ENCODE peak calls at places on chromosomes 16 and 17, in six cellular contexts. Y, V, K, H, W and J are unnamed samples.

GRCh38 chr17:82094931-82095776 is 2.9 kb downstream of the FASN start:
- DNase-seq in Y (no peak), V (no peak), K (no peak), H (no peak), W (no peak), J (no peak)

GRCh38 chr17:16439867-16440351 is 24.5 kb downstream of the TRPV2 start:
- DNase-seq in Y (no peak), V (no peak), K (no peak), H (peak), W (no peak), J (no peak)

GRCh38 chr17:78112508-78113471 is 15.8 kb downstream of the TMC6 start:
- DNase-seq in Y (peak), V (peak), K (peak), H (peak), W (peak), J (no peak)

GRCh38 chr16:51431517-51432241 is 280.6 kb upstream of the SALL1 start:
- DNase-seq in Y (peak), V (no peak), K (no peak), H (no peak), W (no peak), J (no peak)

GRCh38 chr17:49779730-49780220 is 8.7 kb upstream of the KAT7 start:
- DNase-seq in Y (peak), V (no peak), K (peak), H (peak), W (peak), J (no peak)

GRCh38 chr17:7308625-7309433 is 1.4 kb downstream of the EIF5A start:
- DNase-seq in Y (peak), V (peak), K (peak), H (peak), W (peak), J (peak)

GRCh38 chr17:50642722-50643656 is 8.3 kb downstream of the ABCC3 start:
- DNase-seq in Y (no peak), V (no peak), K (no peak), H (no peak), W (peak), J (no peak)

GRCh38 chr17:12395733-12396354 is 269.8 kb upstream of the MYOCD start:
- DNase-seq in Y (peak), V (peak), K (peak), H (peak), W (peak), J (no peak)

GRCh38 chr17:48429638-48430586 is at the start of gene SKAP1:
- DNase-seq in Y (peak), V (peak), K (no peak), H (no peak), W (no peak), J (no peak)

GRCh38 chr16:89893642-89894548 is 20.5 kb downstream of the TCF25 start:
- DNase-seq in Y (no peak), V (no peak), K (no peak), H (no peak), W (no peak), J (no peak)

GRCh38 chr16:72673118-72673517 is 374.8 kb downstream of the ZFHX3 start:
- DNase-seq in Y (no peak), V (no peak), K (no peak), H (no peak), W (no peak), J (no peak)

GRCh38 chr17:75819723-75820410 is 24.3 kb downstream of the UNC13D start:
- DNase-seq in Y (peak), V (no peak), K (no peak), H (no peak), W (no peak), J (no peak)

GRCh38 chr17:44826123-44826790 is 3.8 kb downstream of the GJC1 start:
- DNase-seq in Y (no peak), V (no peak), K (no peak), H (no peak), W (no peak), J (no peak)

GRCh38 chr17:27430882-27431491 is 25.3 kb upstream of the KSR1 start:
- DNase-seq in Y (peak), V (peak), K (peak), H (peak), W (peak), J (no peak)

GRCh38 chr16:46894011-46894672 is 10.0 kb downstream of the GPT2 start:
- DNase-seq in Y (no peak), V (no peak), K (no peak), H (no peak), W (no peak), J (no peak)

GRCh38 chr17:5619088-5619740 is 34.9 kb upstream of the NLRP1 start:
- DNase-seq in Y (no peak), V (no peak), K (peak), H (no peak), W (no peak), J (peak)

GRCh38 chr16:11526921-11527320 is 59.8 kb downstream of the LITAF start:
- DNase-seq in Y (peak), V (peak), K (no peak), H (no peak), W (no peak), J (no peak)

GRCh38 chr16:54055864-54056263 is 230.7 kb downstream of the IRX3 start:
- DNase-seq in Y (no peak), V (no peak), K (no peak), H (no peak), W (peak), J (no peak)

GRCh38 chr17:48253976-48254375 is 146.4 kb downstream of the SNX11 start:
- DNase-seq in Y (no peak), V (no peak), K (no peak), H (no peak), W (no peak), J (no peak)

GRCh38 chr16:1287982-1288670 is 21.3 kb upstream of the UBE2I start:
- DNase-seq in Y (no peak), V (no peak), K (no peak), H (no peak), W (no peak), J (no peak)

GRCh38 chr16:19130852-19131808 is 17.4 kb downstream of the ITPRIPL2 start:
- DNase-seq in Y (no peak), V (no peak), K (peak), H (peak), W (no peak), J (no peak)

GRCh38 chr16:30523768-30524574 is 2.4 kb downstream of the ZNF768 start:
- DNase-seq in Y (no peak), V (no peak), K (peak), H (peak), W (no peak), J (no peak)

GRCh38 chr17:61247438-61247837 is 152.2 kb upstream of the TBX2 start:
- DNase-seq in Y (no peak), V (no peak), K (no peak), H (no peak), W (no peak), J (no peak)

GRCh38 chr16:1639840-1640239 is 27.7 kb downstream of the CRAMP1 start:
- DNase-seq in Y (no peak), V (no peak), K (no peak), H (no peak), W (no peak), J (no peak)

GRCh38 chr17:39600469-39601009 is 7.2 kb downstream of the NEUROD2 start:
- DNase-seq in Y (peak), V (peak), K (no peak), H (no peak), W (no peak), J (no peak)

GRCh38 chr17:39270923-39271322 is 45.2 kb upstream of the STAC2 start:
- DNase-seq in Y (no peak), V (no peak), K (peak), H (peak), W (no peak), J (no peak)

GRCh38 chr16:3036726-3037315 is at the start of gene BICDL2:
- DNase-seq in Y (no peak), V (peak), K (no peak), H (no peak), W (no peak), J (no peak)
- TF ChIP-seq GABPA in Y (no peak), V (no peak), K (no peak), H (no peak), W (no peak), J (no peak)

GRCh38 chr17:42135664-42136653 is 13.4 kb downstream of the HSPB9 start:
- DNase-seq in Y (no peak), V (no peak), K (peak), H (peak), W (peak), J (no peak)
- TF ChIP-seq GABPA in Y (no peak), V (no peak), K (peak), H (peak), W (peak), J (no peak)

DNA sequence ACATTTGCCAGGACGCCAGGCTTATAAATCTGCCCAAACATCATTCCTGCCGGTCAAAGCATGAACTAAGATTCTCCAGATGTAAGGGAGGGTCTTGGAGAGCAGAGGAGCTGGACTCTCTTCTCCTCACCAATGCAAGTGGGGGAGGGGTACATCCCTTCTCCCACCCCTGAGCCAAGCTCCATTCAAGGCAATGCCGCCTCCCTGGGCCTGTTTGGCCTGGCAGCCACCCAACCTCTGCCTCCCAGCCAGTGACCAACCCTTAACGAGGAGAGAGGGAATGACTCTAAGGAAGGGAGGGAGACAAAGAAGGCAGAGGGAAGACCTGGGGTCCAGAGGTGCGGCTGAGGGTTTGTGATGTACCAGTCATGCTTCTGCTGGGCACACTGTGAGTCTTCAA is 13.8 kb downstream of the C17orf50 start:
- DNase-seq in Y (peak), V (no peak), K (no peak), H (no peak), W (no peak), J (no peak)
- TF ChIP-seq GABPA in Y (no peak), V (no peak), K (no peak), H (no peak), W (no peak), J (no peak)

DNA sequence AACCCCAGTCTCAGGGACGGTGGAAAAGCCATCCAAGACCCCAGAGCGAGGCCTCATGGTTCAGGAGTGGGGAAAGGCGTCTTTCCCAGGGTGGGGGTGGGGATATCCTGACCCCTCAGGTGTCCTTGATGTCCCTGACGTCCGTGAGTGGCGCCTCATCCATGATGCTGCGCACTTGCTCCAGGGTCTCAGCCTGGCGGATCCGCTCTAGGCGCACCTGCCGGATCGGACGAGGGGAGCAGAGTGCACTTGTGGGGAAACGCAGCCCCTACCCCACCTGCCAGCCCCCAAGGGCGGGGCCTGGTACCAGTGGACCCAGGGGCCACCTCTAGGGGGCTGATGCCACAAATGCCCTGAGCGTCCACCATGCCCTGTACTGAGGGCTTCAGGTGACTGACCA is 20.2 kb downstream of the RABEP2 start:
- DNase-seq in Y (no peak), V (no peak), K (no peak), H (no peak), W (no peak), J (no peak)
- TF ChIP-seq GABPA in Y (no peak), V (no peak), K (no peak), H (no peak), W (no peak), J (no peak)

GRCh38 chr17:72714357-72714966 is 378.0 kb downstream of the SLC39A11 start:
- DNase-seq in Y (no peak), V (no peak), K (no peak), H (peak), W (no peak), J (no peak)

GRCh38 chr17:72713701-72714100 is 378.8 kb downstream of the SLC39A11 start:
- DNase-seq in Y (no peak), V (no peak), K (no peak), H (no peak), W (no peak), J (no peak)

GRCh38 chr17:72717276-72717675 is 375.2 kb downstream of the SLC39A11 start:
- DNase-seq in Y (no peak), V (no peak), K (no peak), H (no peak), W (no peak), J (no peak)

GRCh38 chr17:72717676-72718075 is 374.8 kb downstream of the SLC39A11 start:
- DNase-seq in Y (no peak), V (no peak), K (no peak), H (no peak), W (no peak), J (no peak)

DNA sequence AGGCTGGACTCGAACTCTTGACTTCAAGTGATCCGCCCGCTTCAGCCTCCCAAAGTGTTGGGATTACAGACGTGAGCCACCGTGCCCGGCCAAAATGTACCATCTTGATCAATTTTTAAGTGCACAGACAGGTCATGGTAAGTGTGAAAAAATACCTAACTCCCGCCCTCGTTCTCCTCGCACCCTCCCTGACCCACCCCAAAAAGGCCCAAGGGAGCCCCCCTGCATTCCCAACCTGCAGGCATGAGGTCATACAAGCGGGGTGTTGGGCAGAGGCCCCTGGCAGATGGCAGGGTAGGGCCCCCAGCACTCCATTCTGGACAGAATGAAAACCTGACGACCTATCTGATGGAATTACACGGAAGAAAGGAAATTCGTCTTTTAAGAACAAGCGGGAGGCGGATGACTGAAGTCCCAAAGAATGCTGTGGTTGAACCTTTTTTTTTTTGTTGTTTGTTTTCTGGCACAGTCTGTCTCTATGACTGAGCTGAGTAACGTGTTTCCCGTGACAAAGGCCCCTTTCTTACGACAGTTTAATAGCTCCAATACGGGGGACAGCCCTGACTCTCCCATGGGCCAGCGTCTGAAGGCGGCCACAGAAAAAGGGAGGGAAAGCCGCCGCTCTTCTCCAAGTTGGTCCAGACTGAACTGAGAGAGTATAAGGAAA is 376.4 kb downstream of the SLC39A11 start:
- DNase-seq in Y (no peak), V (no peak), K (no peak), H (no peak), W (peak), J (no peak)
- TF ChIP-seq GABPA in Y (peak), V (no peak), K (no peak), H (no peak), W (no peak), J (no peak)

GRCh38 chr17:3992370-3992769 is 28.1 kb upstream of the ATP2A3 start:
- DNase-seq in Y (no peak), V (no peak), K (no peak), H (no peak), W (no peak), J (no peak)

GRCh38 chr17:3990391-3991127 is 26.3 kb upstream of the ATP2A3 start:
- DNase-seq in Y (peak), V (no peak), K (no peak), H (no peak), W (no peak), J (no peak)

GRCh38 chr17:3993493-3994220 is 29.4 kb upstream of the ATP2A3 start:
- DNase-seq in Y (no peak), V (no peak), K (no peak), H (no peak), W (no peak), J (peak)

GRCh38 chr17:3995067-3995466 is 30.8 kb upstream of the ATP2A3 start:
- DNase-seq in Y (no peak), V (no peak), K (no peak), H (no peak), W (no peak), J (no peak)

DNA sequence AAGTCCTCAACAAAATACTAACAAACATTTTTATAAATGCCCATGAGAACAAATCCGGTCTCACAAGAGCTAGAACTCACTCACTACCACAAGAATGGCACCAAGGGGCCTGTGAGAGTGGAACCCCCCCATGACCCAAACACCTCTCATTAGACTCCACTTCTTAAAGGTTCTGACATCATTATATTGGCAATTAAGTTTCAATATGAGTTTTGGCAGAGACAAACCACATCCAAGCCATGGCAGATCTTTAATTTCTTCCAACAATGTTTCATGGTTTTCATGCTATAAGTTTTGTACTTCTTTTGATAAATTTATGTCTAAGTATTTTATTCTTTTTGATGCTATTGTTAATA is 30.0 kb upstream of the ATP2A3 start:
- DNase-seq in Y (no peak), V (no peak), K (no peak), H (no peak), W (no peak), J (no peak)
- TF ChIP-seq GABPA in Y (no peak), V (no peak), K (no peak), H (no peak), W (no peak), J (no peak)

DNA sequence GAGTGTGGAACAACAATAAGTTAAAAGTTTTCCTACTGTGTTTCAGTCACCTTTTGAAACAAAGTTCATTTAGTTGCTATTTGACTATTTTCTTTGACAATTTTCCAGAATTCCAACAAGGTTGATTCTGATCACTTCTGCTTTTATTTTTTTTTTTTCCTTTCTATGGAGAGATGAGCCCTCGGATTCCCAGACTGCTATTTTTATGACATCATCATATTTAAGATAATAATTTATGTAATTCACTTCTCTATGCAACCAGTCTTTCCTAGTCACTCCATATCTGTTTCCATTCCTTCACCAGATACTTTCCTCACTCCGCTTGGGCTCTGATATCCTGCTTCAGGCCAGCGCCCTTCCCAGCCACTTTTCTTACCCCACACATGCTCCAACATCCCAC is 8.1 kb downstream of the OR4D2 start:
- DNase-seq in Y (no peak), V (no peak), K (no peak), H (no peak), W (no peak), J (no peak)
- TF ChIP-seq GABPA in Y (no peak), V (no peak), K (no peak), H (no peak), W (no peak), J (no peak)

DNA sequence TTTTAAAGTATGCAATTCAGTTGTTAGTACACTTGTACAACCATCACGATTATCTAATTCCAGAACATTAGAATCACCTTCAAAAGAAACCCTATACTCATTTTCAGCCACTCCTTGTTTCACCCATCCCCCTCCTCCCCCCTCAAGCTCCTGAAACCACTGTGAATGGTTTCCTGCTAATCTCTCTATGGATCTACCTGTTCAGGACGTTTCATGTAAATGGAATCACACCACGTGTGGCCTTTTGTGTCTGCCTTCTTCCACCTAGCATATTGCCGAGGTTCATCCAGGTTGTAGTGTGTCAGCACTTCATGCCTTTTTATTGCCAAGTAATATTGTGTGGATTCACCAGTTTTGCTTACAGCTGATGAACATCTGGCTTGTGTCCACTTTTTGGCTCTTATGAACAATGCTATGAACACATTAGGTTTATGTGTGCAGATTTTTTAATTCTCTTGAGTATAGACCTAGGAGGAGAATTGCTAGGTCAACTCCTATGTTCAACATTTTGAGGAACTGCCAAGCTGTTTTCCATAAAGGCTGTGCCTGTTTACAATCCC is 17.8 kb downstream of the EIF4A3 start:
- DNase-seq in Y (no peak), V (no peak), K (no peak), H (no peak), W (no peak), J (no peak)
- TF ChIP-seq GABPA in Y (no peak), V (no peak), K (no peak), H (no peak), W (no peak), J (no peak)